ENCODE peak calls at places on chromosome 1, in nine cellular contexts. Q is EL; D is activated CD4-positive, alpha-beta T cell treated with anti-CD3 and anti-CD28 coated beads, Interleukin-2, amount 50 U/mL, for 1 hour; K is NCI-H1694; V is kidney glomerular epithelial cell; T is occipital lobe; R is SK-MEL-5; O is adipocyte; W is stimulated activated CD8-positive, alpha-beta memory T cell treated with anti-CD3 and anti-CD28 coated beads, Interleukin-12 subunit alpha, Interleukin-12 subunit beta, amount 100 ng/mL, for 4 hours. J is an unnamed sample.

GRCh38 chr1:177926201-177926600 is 43.7 kb downstream of the SEC16B start:
- DNase-seq in Q (no peak), D (no peak), K (no peak), V (no peak), T (no peak), R (no peak), O (no peak), W (no peak), J (no peak)

GRCh38 chr1:184260382-184260781 is 126.4 kb upstream of the C1orf21 start:
- DNase-seq in Q (peak; percentile 86), D (no peak), K (no peak), V (peak; percentile 74), T (no peak), R (no peak), O (peak; percentile 45), W (no peak), J (no peak)

GRCh38 chr1:32742132-32742947 is 39.8 kb upstream of the SYNC start:
- DNase-seq in Q (no peak), D (no peak), K (no peak), V (no peak), T (no peak), R (no peak), O (no peak), W (no peak), J (no peak)

GRCh38 chr1:185853739-185854138 is 119.5 kb downstream of the HMCN1 start:
- DNase-seq in Q (peak; percentile 81), D (no peak), K (no peak), V (no peak), T (no peak), R (peak; percentile 44), O (peak; percentile 92), W (no peak), J (no peak)

GRCh38 chr1:88549536-88549935 is 134.5 kb upstream of the PKN2 start:
- DNase-seq in Q (no peak), D (no peak), K (no peak), V (no peak), T (no peak), R (no peak), O (peak; percentile 22), W (no peak), J (no peak)

GRCh38 chr1:177274687-177275211 is 104.0 kb downstream of the BRINP2 start:
- DNase-seq in Q (peak; percentile 13), D (no peak), K (no peak), V (no peak), T (no peak), R (no peak), O (peak; percentile 90), W (no peak), J (no peak)

GRCh38 chr1:226784081-226785049 is 45.3 kb upstream of the ITPKB start:
- DNase-seq in Q (no peak), D (no peak), K (no peak), V (no peak), T (peak; percentile 31), R (peak; percentile 80), O (no peak), W (no peak), J (no peak)

GRCh38 chr1:100361249-100362089 is 9.2 kb downstream of the CDC14A start:
- DNase-seq in Q (no peak), D (no peak), K (no peak), V (no peak), T (no peak), R (no peak), O (no peak), W (no peak), J (no peak)

GRCh38 chr1:178037510-178038253 is 56.2 kb upstream of the RASAL2 start:
- DNase-seq in Q (peak; percentile 80), D (no peak), K (no peak), V (peak; percentile 71), T (peak; percentile 45), R (peak; percentile 74), O (peak; percentile 86), W (no peak), J (peak; percentile 42)

GRCh38 chr1:203807211-203807610 is 11.8 kb downstream of the ZBED6 start:
- DNase-seq in Q (peak; percentile 89), D (no peak), K (no peak), V (no peak), T (no peak), R (no peak), O (peak; percentile 63), W (no peak), J (no peak)

GRCh38 chr1:230427477-230427876 is 1.3 kb upstream of the PGBD5 start:
- DNase-seq in Q (no peak), D (no peak), K (no peak), V (no peak), T (no peak), R (no peak), O (no peak), W (no peak), J (no peak)

GRCh38 chr1:93443456-93443855 is 4.5 kb upstream of the FNBP1L start:
- DNase-seq in Q (no peak), D (no peak), K (no peak), V (no peak), T (no peak), R (peak; percentile 79), O (no peak), W (no peak), J (no peak)

GRCh38 chr1:233883671-233884070 is 20.8 kb upstream of the SLC35F3 start:
- DNase-seq in Q (no peak), D (no peak), K (no peak), V (no peak), T (no peak), R (no peak), O (no peak), W (no peak), J (no peak)

GRCh38 chr1:38029081-38029681 is 16.6 kb downstream of the UTP11 start:
- DNase-seq in Q (no peak), D (no peak), K (peak; percentile 60), V (no peak), T (no peak), R (no peak), O (no peak), W (no peak), J (no peak)

GRCh38 chr1:228765543-228765942 is 30.3 kb downstream of the RHOU start:
- DNase-seq in Q (no peak), D (peak; percentile 2), K (no peak), V (no peak), T (no peak), R (no peak), O (no peak), W (no peak), J (no peak)

GRCh38 chr1:22798083-22798482 is 87.4 kb downstream of the EPHB2 start:
- DNase-seq in Q (no peak), D (no peak), K (no peak), V (no peak), T (no peak), R (no peak), O (no peak), W (no peak), J (no peak)

GRCh38 chr1:164617607-164618564 is 58.9 kb downstream of the PBX1 start:
- DNase-seq in Q (peak; percentile 33), D (no peak), K (peak; percentile 47), V (peak; percentile 41), T (no peak), R (peak; percentile 69), O (peak; percentile 39), W (no peak), J (no peak)

GRCh38 chr1:228311091-228311490 is 95.5 kb downstream of the TRIM11 start:
- DNase-seq in Q (no peak), D (no peak), K (no peak), V (no peak), T (no peak), R (no peak), O (no peak), W (no peak), J (no peak)